ENCODE peak calls at places on chromosome X, in nine cellular contexts. C is spleen; H is tibial artery; D is heart right ventricle; B is iPS DF 6.9; S is CD8-positive, alpha-beta T cell; K is CD4-positive, alpha-beta memory T cell; G is astrocyte; J is heart left ventricle. W is an unnamed sample.

GRCh38 chrX:150664290-150664689 is 28.9 kb upstream of the MTMR1 start:
- DNase-seq in D (peak; percentile 26), H (peak; percentile 66), C (no peak), K (no peak), G (no peak), J (no peak), B (no peak), S (no peak), W (peak; percentile 12)

GRCh38 chrX:101407167-101407747 is 468 bp downstream of the GLA start:
- DNase-seq in C (no peak), G (no peak), H (no peak), J (no peak), B (no peak), S (no peak), D (no peak), K (no peak), W (no peak)

GRCh38 chrX:96373047-96373355 is 311.6 kb upstream of the DIAPH2 start:
- DNase-seq in K (no peak), J (no peak), D (no peak), C (no peak), H (no peak), S (no peak), B (no peak), G (no peak), W (no peak)

GRCh38 chrX:6968231-6968630 is 179.3 kb upstream of the STS start:
- DNase-seq in K (no peak), C (no peak), G (peak; percentile 2), S (no peak), J (no peak), D (no peak), H (no peak), B (no peak), W (no peak)

GRCh38 chrX:110244951-110245480 is 72.9 kb downstream of the AMMECR1 start:
- DNase-seq in S (no peak), D (no peak), G (no peak), C (no peak), H (no peak), B (no peak), K (no peak), J (no peak), W (no peak)

GRCh38 chrX:10505726-10506125 is 114.7 kb downstream of the MID1 start:
- DNase-seq in S (no peak), G (no peak), B (no peak), H (no peak), D (no peak), J (no peak), K (no peak), C (no peak), W (no peak)

GRCh38 chrX:38660395-38661179 is 99.2 kb downstream of the TSPAN7 start:
- DNase-seq in D (no peak), J (no peak), S (no peak), B (no peak), C (no peak), H (no peak), K (no peak), G (no peak), W (no peak)

GRCh38 chrX:102154218-102154860 is 1.4 kb downstream of the BEX5 start:
- DNase-seq in D (no peak), J (no peak), H (no peak), B (no peak), S (no peak), K (peak; percentile 10), G (no peak), C (no peak), W (peak; percentile 43)

GRCh38 chrX:137565921-137566745 is at the start of gene ZIC3:
- DNase-seq in B (no peak), D (peak; percentile 66), G (peak; percentile 3), J (peak; percentile 71), C (no peak), S (no peak), K (no peak), H (peak; percentile 74), W (peak; percentile 85)

GRCh38 chrX:100263650-100264049 is 146.4 kb downstream of the PCDH19 start:
- DNase-seq in C (no peak), G (no peak), D (no peak), K (no peak), J (no peak), S (no peak), B (no peak), H (no peak), W (no peak)
- H3K4me3 ChIP-seq in C (no peak overlapping the region), G (no peak overlapping the region), D (no peak overlapping the region), K (no peak overlapping the region), J (no peak overlapping the region), S (no peak overlapping the region), B (no peak overlapping the region), H (no peak overlapping the region), W (no peak overlapping the region)

GRCh38 chrX:47608130-47608810 is 11.4 kb downstream of the SYN1 start:
- DNase-seq in D (no peak), G (no peak), J (no peak), B (peak; percentile 41), K (no peak), S (no peak), C (no peak), H (no peak), W (peak; percentile 86)
- H3K4me3 ChIP-seq in D (no peak overlapping the region), G (no peak overlapping the region), J (no peak overlapping the region), B (no peak overlapping the region), K (no peak overlapping the region), S (no peak overlapping the region), C (no peak overlapping the region), H (no peak overlapping the region), W (no peak overlapping the region)

DNA sequence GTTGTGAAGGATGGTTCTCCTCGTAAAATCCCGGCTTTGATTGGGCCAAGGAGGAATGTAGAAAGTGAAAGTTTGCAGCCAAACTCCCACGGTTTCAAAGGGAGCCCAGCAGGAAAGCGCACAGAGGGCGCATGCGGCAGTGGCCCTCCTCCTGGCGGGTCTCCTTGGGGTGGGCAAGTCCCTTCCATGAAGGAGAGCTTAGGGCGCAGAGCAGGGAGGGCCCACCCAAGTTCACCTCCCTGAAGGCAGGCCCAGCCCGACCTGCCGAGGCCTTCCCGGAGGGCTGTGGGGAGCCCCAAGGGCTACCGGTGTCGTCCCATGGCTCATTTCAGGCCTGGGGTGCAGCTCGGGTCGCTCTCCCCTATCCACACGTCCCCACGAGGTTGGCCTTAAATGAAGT is 2.0 kb downstream of the PDZD4 start:
- DNase-seq in S (no peak), D (no peak), H (no peak), K (no peak), C (peak; percentile 60), J (no peak), G (no peak), B (no peak), W (no peak)
- H3K4me3 ChIP-seq in S (no peak overlapping the region), D (no peak overlapping the region), H (peak overlapping the region; percentile 57), K (no peak overlapping the region), C (no peak overlapping the region), J (peak overlapping the region; percentile 42), G (no peak overlapping the region), B (peak overlapping the region; percentile 76), W (no peak overlapping the region)

DNA sequence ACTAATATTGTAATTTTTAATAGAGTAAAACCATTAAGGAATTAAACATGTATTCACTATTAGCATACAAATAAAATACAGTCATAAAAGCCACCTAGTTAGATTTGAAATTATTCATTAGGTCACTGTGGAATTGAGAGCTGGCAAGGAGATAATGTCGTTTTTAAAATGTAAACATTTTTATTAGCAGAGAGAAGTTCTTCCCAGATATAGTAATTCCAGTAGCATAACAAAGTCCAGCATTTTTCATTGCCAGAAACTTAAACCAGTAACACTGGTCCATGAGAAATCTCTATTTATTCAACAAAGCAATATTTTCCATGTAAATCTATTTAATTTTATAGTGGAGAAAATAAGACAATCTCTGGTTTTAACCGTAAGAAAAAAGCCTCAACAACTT is 17.5 kb downstream of the ENOX2 start:
- DNase-seq in K (no peak), S (no peak), J (no peak), B (no peak), C (no peak), G (no peak), D (no peak), H (no peak), W (no peak)
- H3K4me3 ChIP-seq in K (no peak overlapping the region), S (no peak overlapping the region), J (no peak overlapping the region), B (no peak overlapping the region), C (no peak overlapping the region), G (no peak overlapping the region), D (no peak overlapping the region), H (peak overlapping the region; percentile 40), W (no peak overlapping the region)

GRCh38 chrX:14533867-14534266 is 4.5 kb downstream of the GLRA2 start:
- DNase-seq in H (no peak), S (no peak), J (no peak), C (no peak), D (no peak), B (no peak), G (no peak), K (no peak), W (no peak)

GRCh38 chrX:14528629-14529287 is 578 bp upstream of the GLRA2 start:
- DNase-seq in H (no peak), J (peak; percentile 37), B (peak; percentile 43), S (peak; percentile 12), C (peak; percentile 56), K (peak; percentile 14), G (no peak), D (peak; percentile 20), W (peak; percentile 76)

GRCh38 chrX:14529288-14529989 is at the start of gene GLRA2:
- DNase-seq in H (no peak), C (no peak), G (no peak), S (no peak), J (no peak), D (no peak), K (no peak), B (peak; percentile 5), W (peak; percentile 46)
- H3K4me3 ChIP-seq in H (no peak within 1 kb of the TSS), C (no peak within 1 kb of the TSS), G (no peak within 1 kb of the TSS), S (no peak within 1 kb of the TSS), J (no peak within 1 kb of the TSS), D (no peak within 1 kb of the TSS), K (no peak within 1 kb of the TSS), B (peak within 1 kb of the TSS; percentile 16), W (no peak within 1 kb of the TSS)

DNA sequence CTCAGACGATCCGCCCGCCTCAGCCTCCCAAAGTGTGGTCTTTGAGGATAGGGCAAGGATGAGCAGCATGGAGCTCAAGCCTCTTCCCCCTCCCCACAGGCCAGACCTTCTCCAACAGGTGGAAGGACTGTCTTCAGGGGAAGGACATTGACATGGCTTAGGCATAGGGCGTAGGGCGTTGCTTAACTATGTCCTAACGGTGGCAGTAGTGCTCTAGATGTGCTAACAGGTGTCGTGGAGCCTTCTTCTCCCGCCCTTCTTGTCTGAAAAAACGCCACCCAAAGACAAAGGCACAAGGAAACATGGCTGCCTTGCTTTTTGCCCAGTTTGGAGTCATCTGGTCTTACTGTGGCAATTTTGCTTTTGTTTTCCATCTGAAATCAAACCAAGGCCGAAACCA is 219.8 kb downstream of the OR13H1 start:
- DNase-seq in D (no peak), J (no peak), B (no peak), G (peak; percentile 46), S (no peak), H (no peak), K (peak; percentile 88), C (peak; percentile 79), W (peak; percentile 29)
- H3K4me3 ChIP-seq in D (no peak overlapping the region), J (no peak overlapping the region), B (no peak overlapping the region), G (no peak overlapping the region), S (no peak overlapping the region), H (no peak overlapping the region), K (no peak overlapping the region), C (peak overlapping the region; percentile 44), W (no peak overlapping the region)

DNA sequence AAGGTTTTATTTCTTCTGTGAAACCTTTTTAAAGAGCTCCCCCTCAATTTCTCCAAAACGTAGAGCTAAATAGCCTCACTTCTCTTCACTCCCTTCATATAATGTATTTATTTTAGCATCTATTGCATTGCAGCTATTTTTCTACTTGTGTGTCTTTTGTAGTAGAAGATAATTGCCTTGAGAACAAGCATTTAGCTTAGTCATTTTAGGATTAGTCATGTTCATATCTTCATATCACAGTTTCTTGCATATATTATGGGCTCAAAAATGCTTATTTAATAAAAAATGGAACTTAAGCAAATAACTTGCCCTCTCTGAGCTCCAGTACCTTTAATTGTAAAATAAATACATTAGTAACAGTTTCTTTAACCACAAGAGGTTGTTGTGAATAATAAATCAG is 72.1 kb upstream of the SPANXC start:
- DNase-seq in C (no peak), B (no peak), H (no peak), D (no peak), G (peak; percentile 21), K (no peak), S (no peak), J (no peak), W (no peak)
- H3K4me3 ChIP-seq in C (no peak overlapping the region), B (no peak overlapping the region), H (no peak overlapping the region), D (no peak overlapping the region), G (no peak overlapping the region), K (no peak overlapping the region), S (no peak overlapping the region), J (no peak overlapping the region), W (no peak overlapping the region)